ENCODE peak calls at places on chromosomes 1 and 21, in four cellular contexts. Z is left ventricle myocardium superior; R is stimulated activated CD8-positive, alpha-beta memory T cell treated with anti-CD3 and anti-CD28 coated beads, Interleukin-12 subunit alpha, Interleukin-12 subunit beta, amount 100 ng/mL, for 1 hour; Q is left cardiac atrium. L is an unnamed sample.

GRCh38 chr1:47776554-47777156 is 220.5 kb downstream of the TRABD2B start:
- DNase-seq in Z (no peak), Q (no peak), R (no peak), L (no peak)

GRCh38 chr1:118963138-118963455 is 25.0 kb downstream of the TBX15 start:
- DNase-seq in Q (no peak), R (no peak), Z (no peak), L (no peak)

GRCh38 chr1:20483833-20484525 is 2.0 kb downstream of the CAMK2N1 start:
- DNase-seq in Q (peak), Z (peak), R (no peak), L (no peak)

GRCh38 chr1:62181531-62181930 is 13.1 kb upstream of the L1TD1 start:
- DNase-seq in R (no peak), Q (no peak), Z (no peak), L (no peak)

GRCh38 chr1:2999571-2999970 is 21.7 kb upstream of the ACTRT2 start:
- DNase-seq in R (no peak), Z (no peak), Q (no peak), L (no peak)

GRCh38 chr1:13863701-13864100 is 163.7 kb downstream of the PRDM2 start:
- DNase-seq in Q (no peak), R (no peak), Z (no peak), L (no peak)

GRCh38 chr1:157025856-157026255 is 19.7 kb downstream of the ARHGEF11 start:
- DNase-seq in Q (no peak), R (no peak), Z (no peak), L (no peak)

GRCh38 chr1:37092937-37093336 is 58.6 kb upstream of the GRIK3 start:
- DNase-seq in Q (no peak), R (no peak), Z (no peak), L (no peak)

GRCh38 chr21:16532841-16533240 is 803.1 kb downstream of the USP25 start:
- DNase-seq in R (no peak), Z (no peak), Q (no peak), L (no peak)

GRCh38 chr1:18642278-18643095 is 11.8 kb downstream of the PAX7 start:
- DNase-seq in Z (no peak), Q (no peak), R (no peak), L (no peak)

GRCh38 chr1:60972841-60973364 is 109.5 kb upstream of the NFIA start:
- DNase-seq in Z (no peak), R (no peak), Q (no peak), L (no peak)

GRCh38 chr1:3121401-3122215 is 52.6 kb downstream of the PRDM16 start:
- DNase-seq in Q (peak), Z (no peak), R (no peak), L (no peak)

GRCh38 chr1:3610823-3611169 is 512 bp downstream of the MEGF6 start:
- DNase-seq in Q (no peak), R (no peak), Z (no peak), L (no peak)

GRCh38 chr21:45054162-45054926 is 20.0 kb upstream of the ADARB1 start:
- DNase-seq in Z (peak), Q (no peak), R (no peak), L (no peak)

GRCh38 chr1:197736689-197737088 is 38.6 kb downstream of the DENND1B start:
- DNase-seq in Q (no peak), Z (no peak), R (no peak), L (no peak)

GRCh38 chr21:46421756-46422555 is 36.7 kb upstream of the DIP2A start:
- DNase-seq in Q (peak), R (no peak), Z (peak), L (no peak)

GRCh38 chr1:232575524-232576040 is 54.4 kb downstream of the SIPA1L2 start:
- DNase-seq in Z (no peak), R (no peak), Q (no peak), L (no peak)

GRCh38 chr1:1358433-1359201 is at the start of gene MXRA8:
- DNase-seq in Q (peak), Z (peak), R (no peak), L (peak)

GRCh38 chr21:26461500-26461899 is 111.6 kb downstream of the CYYR1 start:
- DNase-seq in Z (no peak), Q (no peak), R (no peak), L (no peak)

GRCh38 chr1:24888971-24889670 is 41.0 kb downstream of the RUNX3 start:
- DNase-seq in R (no peak), Z (no peak), Q (no peak), L (no peak)

GRCh38 chr1:115949156-115949555 is 27.2 kb upstream of the SLC22A15 start:
- DNase-seq in R (no peak), Z (no peak), Q (no peak), L (no peak)

GRCh38 chr1:228768345-228768717 is 33.1 kb downstream of the RHOU start:
- DNase-seq in Q (no peak), Z (no peak), R (no peak), L (no peak)

GRCh38 chr1:116477428-116477827 is 93.4 kb downstream of the CD58 start:
- DNase-seq in Z (no peak), R (no peak), Q (no peak), L (peak)

GRCh38 chr1:31509124-31510072 is 66.9 kb upstream of the TINAGL1 start:
- DNase-seq in Z (no peak), R (no peak), Q (no peak), L (no peak)

GRCh38 chr1:154911691-154912550 is 24.6 kb downstream of the PMVK start:
- DNase-seq in Q (peak), R (no peak), Z (peak), L (no peak)

GRCh38 chr1:208449951-208450350 is 205.8 kb upstream of the PLXNA2 start:
- DNase-seq in Z (no peak), R (no peak), Q (no peak), L (no peak)

GRCh38 chr21:46155514-46156377 is at the start of gene FTCD:
- DNase-seq in Z (peak), Q (no peak), R (no peak), L (peak)

GRCh38 chr1:201737350-201738060 is 91.5 kb upstream of the IPO9 start:
- DNase-seq in Q (no peak), R (no peak), Z (peak), L (peak)